ENCODE peak calls at places on chromosomes 3 and 15, in seven cellular contexts. N is transverse colon, O is IMR-90, X is A549, V is heart left ventricle, M is HCT116, L is ovary. P is an unnamed sample.

GRCh38 chr3:122088519-122088918 is 33.4 kb downstream of the CD86 start:
- DNase-seq in X (no peak), V (no peak), L (no peak), O (no peak), M (no peak), N (no peak), P (no peak)

GRCh38 chr15:68042156-68042854 is 11.8 kb upstream of the PIAS1 start:
- DNase-seq in M (no peak), V (no peak), O (no peak), L (no peak), N (no peak), X (no peak), P (no peak)

GRCh38 chr3:52794612-52795099 is at the start of gene ITIH3:
- DNase-seq in O (no peak), M (no peak), N (no peak), V (no peak), X (no peak), L (no peak), P (no peak)

GRCh38 chr3:11145888-11146287 is 8.4 kb upstream of the HRH1 start:
- DNase-seq in V (no peak), O (peak), M (peak), N (no peak), L (no peak), X (no peak), P (peak)

GRCh38 chr15:77836116-77836798 is 203.5 kb upstream of the LINGO1 start:
- DNase-seq in V (no peak), X (peak), L (no peak), N (no peak), M (peak), O (peak), P (peak)

GRCh38 chr15:62059818-62060115 is 480 bp downstream of the VPS13C start:
- DNase-seq in L (no peak), V (peak), N (peak), O (peak), X (peak), M (no peak), P (no peak)

GRCh38 chr3:115062009-115062408 is 85.1 kb downstream of the ZBTB20 start:
- DNase-seq in N (no peak), O (no peak), V (no peak), L (no peak), M (no peak), X (no peak), P (no peak)

GRCh38 chr3:50239649-50240048 is 3.6 kb downstream of the GNAI2 start:
- DNase-seq in L (no peak), V (no peak), M (no peak), X (no peak), N (no peak), O (no peak), P (no peak)

GRCh38 chr3:194220776-194221735 is 85.1 kb downstream of the HES1 start:
- DNase-seq in N (no peak), V (no peak), O (no peak), L (no peak), X (no peak), M (no peak), P (no peak)

GRCh38 chr3:62261800-62262199 is 111.5 kb downstream of the FEZF2 start:
- DNase-seq in V (no peak), N (no peak), M (no peak), X (no peak), L (no peak), O (no peak), P (no peak)

GRCh38 chr3:184765730-184766074 is 46.3 kb upstream of the VPS8 start:
- DNase-seq in L (no peak), X (no peak), N (peak), M (no peak), O (peak), V (no peak), P (no peak)

GRCh38 chr3:10384541-10385360 is 63.8 kb upstream of the SEC13 start:
- DNase-seq in N (no peak), O (no peak), X (no peak), L (no peak), V (no peak), M (no peak), P (no peak)

DNA sequence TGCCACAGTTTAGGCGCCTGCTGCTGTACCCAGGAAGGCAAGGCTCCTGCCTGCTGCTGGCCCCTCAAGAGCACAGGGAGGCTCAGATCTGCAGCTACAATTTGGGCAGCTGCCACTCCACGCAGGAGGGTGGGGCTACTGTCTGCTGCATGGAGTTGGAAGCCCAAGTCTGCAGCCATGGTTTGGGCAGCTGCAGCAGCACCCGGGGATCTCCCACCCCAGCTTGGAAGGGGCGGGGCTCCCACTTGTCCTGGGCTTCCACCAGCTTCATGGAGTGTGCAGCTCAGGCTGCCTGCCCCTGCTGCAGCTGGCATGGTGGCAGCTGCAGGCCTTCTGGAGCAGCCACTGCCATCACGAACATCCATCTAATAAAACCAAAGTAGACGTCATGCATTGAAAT is 512.9 kb downstream of the PYDC2 start:
- DNase-seq in N (no peak), X (no peak), V (no peak), L (no peak), O (no peak), M (no peak), P (no peak)
- TF ChIP-seq POLR2A in N (no peak), X (no peak), V (no peak), L (no peak), O (no peak), M (no peak), P (no peak)

GRCh38 chr15:40163657-40164416 is 3.0 kb downstream of the BUB1B start:
- DNase-seq in V (no peak), N (no peak), X (no peak), L (no peak), M (no peak), O (no peak), P (no peak)

GRCh38 chr15:40160021-40160420 is 848 bp upstream of the BUB1B start:
- DNase-seq in M (no peak), V (no peak), O (no peak), L (no peak), N (no peak), X (no peak), P (no peak)

GRCh38 chr15:40161693-40162401 is 978 bp downstream of the BUB1B start:
- DNase-seq in V (no peak), M (no peak), O (no peak), N (no peak), L (no peak), X (no peak), P (no peak)

GRCh38 chr15:40162552-40162951 is 1.7 kb downstream of the BUB1B start:
- DNase-seq in L (no peak), N (no peak), M (no peak), X (no peak), O (no peak), V (no peak), P (no peak)

DNA sequence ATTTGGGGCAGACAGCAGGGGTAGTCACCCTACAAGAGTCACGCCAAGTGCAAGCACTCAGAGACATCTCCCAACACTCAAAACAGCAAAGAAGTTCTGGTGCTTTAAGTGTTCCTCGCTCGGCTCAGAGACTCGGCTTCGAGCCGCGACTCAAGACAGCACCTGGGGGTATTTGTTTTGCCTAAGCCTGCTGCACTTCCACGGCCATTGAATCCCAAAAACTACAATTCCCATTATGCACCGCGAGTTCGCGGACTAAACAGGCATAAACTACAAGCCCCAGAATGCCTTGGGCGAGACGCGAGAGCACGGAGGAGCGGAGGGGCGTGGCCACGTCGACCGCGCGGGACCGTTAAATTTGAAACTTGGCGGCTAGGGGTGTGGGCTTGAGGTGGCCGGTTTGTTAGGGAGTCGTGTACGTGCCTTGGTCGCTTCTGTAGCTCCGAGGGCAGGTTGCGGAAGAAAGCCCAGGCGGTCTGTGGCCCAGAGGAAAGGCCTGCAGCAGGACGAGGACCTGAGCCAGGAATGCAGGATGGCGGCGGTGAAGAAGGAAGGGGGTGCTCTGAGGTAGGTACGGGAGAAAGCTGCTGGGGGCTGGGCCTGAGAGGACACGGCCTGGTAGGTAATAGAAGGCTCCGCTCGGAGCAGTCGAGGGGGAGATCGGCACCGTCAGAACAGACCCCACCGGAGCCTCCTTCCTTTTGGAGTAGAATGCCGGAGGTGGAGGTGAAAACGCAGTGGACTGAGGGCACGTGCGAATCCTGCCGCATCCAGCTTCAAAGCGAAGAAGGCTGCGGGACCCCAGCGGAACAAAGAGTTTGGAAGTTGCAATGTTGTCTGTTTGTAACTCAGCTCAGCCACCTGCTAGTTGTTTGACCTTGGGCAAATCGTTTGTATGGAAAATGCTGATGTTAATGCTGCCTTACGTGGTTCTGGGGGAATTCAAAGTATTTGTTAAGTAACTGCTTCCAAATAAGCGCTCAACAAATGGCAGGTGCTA is at the start of gene BUB1B:
- DNase-seq in N (peak), X (peak), V (peak), M (peak), L (peak), O (peak), P (peak)
- TF ChIP-seq POLR2A in N (no peak), X (peak), V (no peak), M (peak), L (no peak), O (no peak), P (peak)

DNA sequence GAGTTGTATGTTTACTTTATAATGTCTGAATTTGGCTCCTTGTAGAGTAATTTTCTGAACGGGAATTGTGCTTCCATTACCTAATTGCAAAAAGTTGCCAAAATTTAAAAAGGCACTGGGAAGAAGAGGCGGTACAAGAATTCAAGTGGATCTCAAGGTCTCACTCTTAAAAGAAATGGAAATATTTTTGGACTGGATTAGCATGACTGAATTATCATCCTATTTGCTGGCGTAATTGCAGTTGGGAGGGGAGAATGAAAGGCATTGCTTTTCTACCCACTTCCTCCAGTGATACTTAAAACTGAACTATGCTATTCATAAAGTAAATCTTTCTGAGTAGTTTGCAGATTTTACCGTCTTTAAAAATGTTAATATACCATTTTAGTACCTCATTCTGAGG is 46.3 kb downstream of the COL8A1 start:
- DNase-seq in N (no peak), M (no peak), V (no peak), O (no peak), X (no peak), L (no peak), P (no peak)
- TF ChIP-seq POLR2A in N (no peak), M (no peak), V (no peak), O (no peak), X (no peak), L (no peak), P (no peak)

GRCh38 chr3:147760998-147761397 is 351.8 kb downstream of the ZIC1 start:
- DNase-seq in X (no peak), V (no peak), M (no peak), L (no peak), O (no peak), N (no peak), P (no peak)
- TF ChIP-seq POLR2A in X (no peak), V (no peak), M (no peak), L (no peak), O (no peak), N (no peak), P (no peak)

GRCh38 chr3:12840591-12841084 is 727 bp downstream of the RPL32 start:
- DNase-seq in X (no peak), M (no peak), N (no peak), L (no peak), V (no peak), O (no peak), P (no peak)

GRCh38 chr3:12838179-12838965 is 3.0 kb downstream of the RPL32 start:
- DNase-seq in L (no peak), X (no peak), N (no peak), V (no peak), O (peak), M (no peak), P (no peak)

GRCh38 chr3:12841970-12842328 is 584 bp upstream of the RPL32 start:
- DNase-seq in V (no peak), O (no peak), M (no peak), N (no peak), X (no peak), L (no peak), P (no peak)

GRCh38 chr3:12842469-12842868 is 1.1 kb upstream of the RPL32 start:
- DNase-seq in N (no peak), L (no peak), O (no peak), V (no peak), X (no peak), M (no peak), P (no peak)

DNA sequence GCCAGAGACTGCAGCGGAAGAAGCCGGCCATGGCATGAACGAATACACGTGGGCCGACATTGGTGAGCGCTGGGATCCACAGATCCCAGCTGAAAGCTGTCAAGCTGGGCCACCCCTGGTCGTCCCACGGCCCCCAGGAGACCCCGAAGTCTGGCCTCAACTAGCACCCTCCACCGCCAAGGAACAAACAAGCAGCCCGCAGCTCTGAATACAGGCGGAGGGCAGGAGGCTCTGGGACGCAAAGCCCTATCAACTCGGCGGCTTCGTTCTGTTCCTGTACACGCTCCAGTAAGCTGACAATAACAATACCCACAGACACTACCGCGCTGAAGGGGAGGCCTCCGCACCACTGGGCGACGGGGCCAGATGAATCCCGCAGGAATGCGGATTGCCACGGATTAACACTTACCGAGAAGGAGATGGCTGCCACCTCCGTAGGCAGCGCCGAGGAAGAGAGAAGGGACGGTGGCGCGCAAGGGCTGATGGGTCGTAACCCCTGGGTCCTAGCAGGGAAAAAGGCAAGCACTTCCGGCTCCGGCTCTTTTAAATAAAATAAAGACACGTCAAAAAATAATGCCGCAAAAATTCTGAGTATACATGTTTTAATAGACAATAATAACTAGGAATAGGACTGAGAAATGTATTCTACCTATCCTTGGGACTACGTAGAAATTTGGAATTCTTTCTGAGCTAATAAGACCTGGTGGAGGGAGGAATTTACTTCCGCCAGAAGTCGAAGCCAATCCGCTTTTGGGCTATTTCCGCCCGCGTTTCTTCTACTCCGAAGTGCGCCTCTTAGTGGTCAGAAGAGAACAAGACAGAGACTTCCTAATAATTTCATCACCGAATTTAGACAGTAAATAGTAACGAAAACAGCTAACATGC is at the start of gene RPL32:
- DNase-seq in M (peak), V (peak), L (peak), O (peak), X (peak), N (peak), P (peak)
- TF ChIP-seq POLR2A in M (peak), V (peak), L (peak), O (peak), X (peak), N (peak), P (peak)

P was measured in H54.